ENCODE peak calls at places on chromosomes 7 and 10, in eight cellular contexts. U is H7, A is omental fat pad, I is GM23338, F is M059J, J is head of caudate nucleus, R is body of pancreas, S is posterior cingulate gyrus. W is an unnamed sample.

GRCh38 chr7:118478931-118479330 is 254.4 kb downstream of the ANKRD7 start:
- DNase-seq in U (no peak), A (no peak), I (no peak), F (no peak), J (no peak), R (no peak), S (no peak), W (no peak)

GRCh38 chr7:151086802-151087246 is 549 bp downstream of the AGAP3 start:
- DNase-seq in U (peak; percentile 79), A (no peak), I (peak; percentile 60), F (peak; percentile 46), J (no peak), R (peak; percentile 55), S (peak; percentile 79), W (peak; percentile 74)

GRCh38 chr7:2044883-2045471 is 187.8 kb downstream of the MAD1L1 start:
- DNase-seq in U (no peak), A (no peak), I (no peak), F (no peak), J (no peak), R (no peak), S (peak; percentile 48), W (no peak)

GRCh38 chr10:75229961-75230360 is 5.8 kb downstream of the COMTD1 start:
- DNase-seq in U (no peak), A (no peak), I (no peak), F (no peak), J (no peak), R (no peak), S (no peak), W (no peak)

GRCh38 chr7:618539-619355 is 99.1 kb upstream of the PDGFA start:
- DNase-seq in U (no peak), A (no peak), I (no peak), F (no peak), J (no peak), R (no peak), S (peak; percentile 49), W (no peak)

GRCh38 chr10:48306870-48307531 is 524 bp downstream of the MAPK8 start:
- DNase-seq in U (peak; percentile 92), A (no peak), I (peak; percentile 37), F (peak; percentile 52), J (peak; percentile 40), R (peak; percentile 68), S (peak; percentile 86), W (peak; percentile 73)

GRCh38 chr10:14812271-14812670 is 25.6 kb downstream of the CDNF start:
- DNase-seq in U (peak; percentile 35), A (no peak), I (peak; percentile 25), F (peak; percentile 9), J (no peak), R (no peak), S (no peak), W (no peak)

GRCh38 chr10:60914676-60915075 is 29.3 kb downstream of the RHOBTB1 start:
- DNase-seq in U (no peak), A (no peak), I (no peak), F (peak; percentile 75), J (no peak), R (peak; percentile 16), S (no peak), W (no peak)

GRCh38 chr7:45691155-45691656 is 117.0 kb downstream of the ADCY1 start:
- DNase-seq in U (no peak), A (no peak), I (no peak), F (no peak), J (no peak), R (peak; percentile 62), S (no peak), W (no peak)

GRCh38 chr10:86046845-86047460 is 319.6 kb downstream of the GRID1 start:
- DNase-seq in U (no peak), A (no peak), I (no peak), F (no peak), J (no peak), R (no peak), S (no peak), W (no peak)

W was measured in nucleus accumbens.